ENCODE peak calls at places on chromosome 22, in seven cellular contexts. One of them, this sample, is unnamed.

GRCh38 chr22:47144076-47144765 is 381.8 kb downstream of the TBC1D22A start:
- DNase-seq in GM12878: no peak
- DNase-seq in A549: no peak
- DNase-seq in SK-N-SH: no peak
- DNase-seq in K562: no peak
- DNase-seq in HepG2: no peak
- DNase-seq in H1: no peak
- DNase-seq in this sample: no peak

GRCh38 chr22:32590556-32590955 is 115.9 kb downstream of the FBXO7 start:
- DNase-seq in GM12878: no peak
- DNase-seq in A549: no peak
- DNase-seq in SK-N-SH: no peak
- DNase-seq in K562: no peak
- DNase-seq in HepG2: no peak
- DNase-seq in H1: no peak
- DNase-seq in this sample: peak

GRCh38 chr22:27100789-27101188 is 443.4 kb downstream of the MIAT start:
- DNase-seq in GM12878: no peak
- DNase-seq in A549: no peak
- DNase-seq in SK-N-SH: peak
- DNase-seq in K562: no peak
- DNase-seq in HepG2: no peak
- DNase-seq in H1: peak
- DNase-seq in this sample: peak

GRCh38 chr22:19608114-19608494 is 83.9 kb upstream of the CLDN5 start:
- DNase-seq in GM12878: no peak
- DNase-seq in A549: no peak
- DNase-seq in SK-N-SH: no peak
- DNase-seq in K562: no peak
- DNase-seq in HepG2: no peak
- DNase-seq in H1: no peak
- DNase-seq in this sample: no peak

GRCh38 chr22:25492950-25493790 is 71.3 kb upstream of the GRK3 start:
- DNase-seq in GM12878: no peak
- DNase-seq in A549: no peak
- DNase-seq in SK-N-SH: peak
- DNase-seq in K562: no peak
- DNase-seq in HepG2: no peak
- DNase-seq in H1: no peak
- DNase-seq in this sample: no peak

GRCh38 chr22:48513446-48513845 is 1314.2 kb downstream of the BRD1 start:
- DNase-seq in GM12878: no peak
- DNase-seq in A549: no peak
- DNase-seq in SK-N-SH: no peak
- DNase-seq in K562: no peak
- DNase-seq in HepG2: no peak
- DNase-seq in H1: no peak
- DNase-seq in this sample: no peak

GRCh38 chr22:45006101-45006872 is 3.5 kb downstream of the PHF21B start:
- DNase-seq in GM12878: no peak
- DNase-seq in A549: no peak
- DNase-seq in SK-N-SH: no peak
- DNase-seq in K562: no peak
- DNase-seq in HepG2: no peak
- DNase-seq in H1: no peak
- DNase-seq in this sample: no peak

GRCh38 chr22:44685384-44686056 is 16.5 kb upstream of the PRR5 start:
- DNase-seq in GM12878: peak
- DNase-seq in A549: peak
- DNase-seq in SK-N-SH: peak
- DNase-seq in K562: peak
- DNase-seq in HepG2: no peak
- DNase-seq in H1: peak
- DNase-seq in this sample: peak

GRCh38 chr22:46421272-46421671 is 85.8 kb downstream of the TRMU start:
- DNase-seq in GM12878: peak
- DNase-seq in A549: no peak
- DNase-seq in SK-N-SH: no peak
- DNase-seq in K562: no peak
- DNase-seq in HepG2: no peak
- DNase-seq in H1: no peak
- DNase-seq in this sample: no peak

GRCh38 chr22:37254206-37254866 is 10.3 kb upstream of the RAC2 start:
- DNase-seq in GM12878: no peak
- DNase-seq in A549: no peak
- DNase-seq in SK-N-SH: no peak
- DNase-seq in K562: no peak
- DNase-seq in HepG2: no peak
- DNase-seq in H1: no peak
- DNase-seq in this sample: peak

GRCh38 chr22:31676700-31677099 is 14.7 kb upstream of the PISD start:
- DNase-seq in GM12878: peak
- DNase-seq in A549: peak
- DNase-seq in SK-N-SH: peak
- DNase-seq in K562: no peak
- DNase-seq in HepG2: no peak
- DNase-seq in H1: peak
- DNase-seq in this sample: peak

GRCh38 chr22:31296258-31296657 is 4.0 kb upstream of the PIK3IP1 start:
- DNase-seq in GM12878: no peak
- DNase-seq in A549: no peak
- DNase-seq in SK-N-SH: no peak
- DNase-seq in K562: no peak
- DNase-seq in HepG2: no peak
- DNase-seq in H1: no peak
- DNase-seq in this sample: peak

GRCh38 chr22:25566812-25567211 is 2.3 kb downstream of the GRK3 start:
- DNase-seq in GM12878: no peak
- DNase-seq in A549: no peak
- DNase-seq in SK-N-SH: no peak
- DNase-seq in K562: no peak
- DNase-seq in HepG2: no peak
- DNase-seq in H1: no peak
- DNase-seq in this sample: no peak

GRCh38 chr22:33919591-33920501 is at the start of gene LARGE1:
- DNase-seq in GM12878: no peak
- DNase-seq in A549: peak
- DNase-seq in SK-N-SH: peak
- DNase-seq in K562: peak
- DNase-seq in HepG2: peak
- DNase-seq in H1: peak
- DNase-seq in this sample: peak

GRCh38 chr22:38148252-38148651 is 33.4 kb downstream of the PLA2G6 start:
- DNase-seq in GM12878: no peak
- DNase-seq in A549: no peak
- DNase-seq in SK-N-SH: no peak
- DNase-seq in K562: no peak
- DNase-seq in HepG2: no peak
- DNase-seq in H1: no peak
- DNase-seq in this sample: peak

GRCh38 chr22:27220349-27220748 is 563.0 kb downstream of the MIAT start:
- DNase-seq in GM12878: no peak
- DNase-seq in A549: no peak
- DNase-seq in SK-N-SH: no peak
- DNase-seq in K562: no peak
- DNase-seq in HepG2: no peak
- DNase-seq in H1: no peak
- DNase-seq in this sample: peak

GRCh38 chr22:45934659-45935341 is 42.2 kb downstream of the WNT7B start:
- DNase-seq in GM12878: no peak
- DNase-seq in A549: peak
- DNase-seq in SK-N-SH: peak
- DNase-seq in K562: no peak
- DNase-seq in HepG2: peak
- DNase-seq in H1: no peak
- DNase-seq in this sample: peak

GRCh38 chr22:45832180-45832579 is 144.8 kb downstream of the WNT7B start:
- DNase-seq in GM12878: no peak
- DNase-seq in A549: no peak
- DNase-seq in SK-N-SH: no peak
- DNase-seq in K562: no peak
- DNase-seq in HepG2: no peak
- DNase-seq in H1: no peak
- DNase-seq in this sample: no peak

GRCh38 chr22:46734830-46735453 is 3.1 kb downstream of the CERK start:
- DNase-seq in GM12878: peak
- DNase-seq in A549: no peak
- DNase-seq in SK-N-SH: no peak
- DNase-seq in K562: no peak
- DNase-seq in HepG2: no peak
- DNase-seq in H1: no peak
- DNase-seq in this sample: no peak

GRCh38 chr22:36383110-36383581 is 4.6 kb downstream of the MYH9 start:
- DNase-seq in GM12878: peak
- DNase-seq in A549: no peak
- DNase-seq in SK-N-SH: no peak
- DNase-seq in K562: no peak
- DNase-seq in HepG2: no peak
- DNase-seq in H1: no peak
- DNase-seq in this sample: peak

GRCh38 chr22:30286813-30287625 is 2.3 kb downstream of the CASTOR1 start:
- DNase-seq in GM12878: no peak
- DNase-seq in A549: peak
- DNase-seq in SK-N-SH: peak
- DNase-seq in K562: peak
- DNase-seq in HepG2: peak
- DNase-seq in H1: peak
- DNase-seq in this sample: peak

GRCh38 chr22:49182416-49182815 is 645.3 kb downstream of the BRD1 start:
- DNase-seq in GM12878: no peak
- DNase-seq in A549: no peak
- DNase-seq in SK-N-SH: no peak
- DNase-seq in K562: no peak
- DNase-seq in HepG2: no peak
- DNase-seq in H1: no peak
- DNase-seq in this sample: no peak

GRCh38 chr22:47164514-47165337 is 402.3 kb downstream of the TBC1D22A start:
- DNase-seq in GM12878: no peak
- DNase-seq in A549: no peak
- DNase-seq in SK-N-SH: no peak
- DNase-seq in K562: no peak
- DNase-seq in HepG2: peak
- DNase-seq in H1: no peak
- DNase-seq in this sample: no peak

GRCh38 chr22:30251661-30252226 is 5.2 kb upstream of the LIF start:
- DNase-seq in GM12878: no peak
- DNase-seq in A549: no peak
- DNase-seq in SK-N-SH: peak
- DNase-seq in K562: no peak
- DNase-seq in HepG2: no peak
- DNase-seq in H1: no peak
- DNase-seq in this sample: peak

GRCh38 chr22:28560005-28560742 is 119.5 kb downstream of the TTC28 start:
- DNase-seq in GM12878: no peak
- DNase-seq in A549: peak
- DNase-seq in SK-N-SH: no peak
- DNase-seq in K562: peak
- DNase-seq in HepG2: no peak
- DNase-seq in H1: no peak
- DNase-seq in this sample: peak

GRCh38 chr22:28562324-28562723 is 117.3 kb downstream of the TTC28 start:
- DNase-seq in GM12878: no peak
- DNase-seq in A549: no peak
- DNase-seq in SK-N-SH: no peak
- DNase-seq in K562: no peak
- DNase-seq in HepG2: no peak
- DNase-seq in H1: no peak
- DNase-seq in this sample: no peak

GRCh38 chr22:28568099-28568498 is 111.5 kb downstream of the TTC28 start:
- DNase-seq in GM12878: no peak
- DNase-seq in A549: no peak
- DNase-seq in SK-N-SH: no peak
- DNase-seq in K562: no peak
- DNase-seq in HepG2: no peak
- DNase-seq in H1: no peak
- DNase-seq in this sample: peak

DNA sequence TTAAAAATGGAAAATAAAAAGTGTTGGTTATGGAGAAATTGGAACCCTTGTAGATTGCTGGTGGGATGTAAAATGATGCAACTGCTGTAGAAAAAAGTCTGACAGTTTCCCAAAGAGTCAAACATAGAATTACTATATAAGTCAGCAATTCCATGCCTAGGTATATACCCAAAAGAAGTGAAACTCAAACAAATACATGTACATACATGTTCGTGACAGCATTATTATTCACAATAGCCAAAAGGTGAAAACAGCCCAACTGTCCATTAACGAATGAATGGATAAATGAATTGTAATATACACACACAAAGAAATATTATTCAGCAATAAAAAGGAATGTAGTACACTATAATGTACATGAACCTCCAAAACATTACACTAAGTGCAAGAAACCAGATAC is 116.0 kb downstream of the TTC28 start:
- DNase-seq in GM12878: no peak
- DNase-seq in A549: no peak
- DNase-seq in SK-N-SH: no peak
- DNase-seq in K562: no peak
- DNase-seq in HepG2: no peak
- DNase-seq in H1: no peak
- DNase-seq in this sample: no peak
- H3K4me2 ChIP-seq in GM12878: no peak
- H3K4me2 ChIP-seq in A549: no peak
- H3K4me2 ChIP-seq in SK-N-SH: no peak
- H3K4me2 ChIP-seq in K562: no peak
- H3K4me2 ChIP-seq in HepG2: no peak
- H3K4me2 ChIP-seq in H1: no peak
- H3K4me2 ChIP-seq in this sample: no peak

DNA sequence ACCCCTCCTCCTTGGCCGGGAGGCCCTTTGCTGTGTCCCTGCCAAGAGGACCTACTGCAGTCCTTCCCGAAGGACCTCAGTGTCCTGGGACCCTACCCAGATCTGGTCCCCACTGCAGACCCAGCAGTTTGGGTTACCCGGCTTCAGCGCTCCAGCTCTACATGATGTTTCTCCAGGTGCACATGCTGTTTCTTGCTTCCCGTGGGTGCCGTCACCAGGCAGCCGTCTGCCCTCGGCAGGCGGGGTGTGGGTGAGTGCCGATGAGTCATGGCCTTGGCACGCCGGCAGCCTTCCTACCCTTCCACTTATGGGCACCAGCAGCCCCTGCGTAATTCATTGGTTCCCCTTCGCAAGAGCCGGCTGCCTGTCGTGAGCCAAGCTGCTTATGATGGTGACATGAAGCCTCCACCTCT is 101.8 kb downstream of the BCR start:
- DNase-seq in GM12878: no peak
- DNase-seq in A549: peak
- DNase-seq in SK-N-SH: no peak
- DNase-seq in K562: no peak
- DNase-seq in HepG2: no peak
- DNase-seq in H1: no peak
- DNase-seq in this sample: peak
- TF ChIP-seq USF2 in GM12878: no peak
- TF ChIP-seq USF2 in A549: no peak
- TF ChIP-seq USF2 in SK-N-SH: no peak
- TF ChIP-seq USF2 in K562: no peak
- TF ChIP-seq USF2 in HepG2: no peak
- TF ChIP-seq USF2 in H1: no peak
- TF ChIP-seq USF2 in this sample: no peak

GRCh38 chr22:43241138-43241597 is 54.2 kb upstream of the TTLL12 start:
- DNase-seq in GM12878: no peak
- DNase-seq in A549: no peak
- DNase-seq in SK-N-SH: no peak
- DNase-seq in K562: peak
- DNase-seq in HepG2: peak
- DNase-seq in H1: no peak
- DNase-seq in this sample: no peak
- H3K4me2 ChIP-seq in GM12878: no peak
- H3K4me2 ChIP-seq in A549: no peak
- H3K4me2 ChIP-seq in SK-N-SH: no peak
- H3K4me2 ChIP-seq in K562: no peak
- H3K4me2 ChIP-seq in HepG2: peak
- H3K4me2 ChIP-seq in H1: no peak
- H3K4me2 ChIP-seq in this sample: no peak

GRCh38 chr22:18056802-18057474 is 20.9 kb upstream of the PEX26 start:
- DNase-seq in GM12878: peak
- DNase-seq in A549: no peak
- DNase-seq in SK-N-SH: no peak
- DNase-seq in K562: no peak
- DNase-seq in HepG2: no peak
- DNase-seq in H1: no peak
- DNase-seq in this sample: no peak
- TF ChIP-seq USF2 in GM12878: peak
- TF ChIP-seq USF2 in A549: no peak
- TF ChIP-seq USF2 in SK-N-SH: no peak
- TF ChIP-seq USF2 in K562: no peak
- TF ChIP-seq USF2 in HepG2: no peak
- TF ChIP-seq USF2 in H1: no peak
- TF ChIP-seq USF2 in this sample: no peak